ENCODE peak calls at places on chromosomes 2 and 18, in seven cellular contexts. E is GM12865, N is mucosa of gallbladder, D is GM23248, Y is HEK293T, Q is EL, T is DMS53. G is an unnamed sample.

GRCh38 chr2:72148975-72149555 is 1.4 kb upstream of the CYP26B1 start:
- DNase-seq in E (no peak), N (peak), D (peak), Y (peak), Q (peak), T (peak), G (no peak)

GRCh38 chr2:227335713-227336112 is 10.7 kb downstream of the MFF start:
- DNase-seq in E (no peak), N (no peak), D (no peak), Y (no peak), Q (no peak), T (no peak), G (no peak)

GRCh38 chr2:70340921-70341765 is 39.3 kb upstream of the FAM136A start:
- DNase-seq in E (peak), N (peak), D (peak), Y (peak), Q (peak), T (peak), G (no peak)

GRCh38 chr2:69770193-69770702 is 28.3 kb downstream of the ANXA4 start:
- DNase-seq in E (peak), N (peak), D (peak), Y (peak), Q (peak), T (peak), G (no peak)

GRCh38 chr18:48868468-48869466 is 82.0 kb downstream of the SMAD7 start:
- DNase-seq in E (peak), N (no peak), D (peak), Y (no peak), Q (no peak), T (peak), G (peak)

GRCh38 chr2:197181491-197181890 is 129.1 kb downstream of the ANKRD44 start:
- DNase-seq in E (no peak), N (no peak), D (peak), Y (no peak), Q (peak), T (no peak), G (no peak)

GRCh38 chr2:95345066-95345414 is 47.9 kb downstream of the KCNIP3 start:
- DNase-seq in E (no peak), N (no peak), D (no peak), Y (peak), Q (no peak), T (no peak), G (no peak)

GRCh38 chr2:61658841-61659780 is 121.0 kb upstream of the XPO1 start:
- DNase-seq in E (peak), N (peak), D (peak), Y (peak), Q (peak), T (peak), G (peak)

GRCh38 chr2:139366659-139367058 is 586.5 kb upstream of the NXPH2 start:
- DNase-seq in E (no peak), N (no peak), D (no peak), Y (no peak), Q (no peak), T (peak), G (no peak)